ENCODE peak calls at places on chromosomes 5 and 9, in eight cellular contexts. N is HCT116; B is Calu3; K is B cell; U is cardiac muscle cell; H is NCI-H1694; E is activated T-helper 9 cell treated with anti-CD3 and anti-CD28 coated beads, Interleukin-2, amount 50 U/mL, for 16 hours; V is nucleus accumbens. G is an unnamed sample.

GRCh38 chr5:150434502-150434901 is 15.0 kb downstream of the RPS14 start:
- DNase-seq in V (no peak), E (no peak), H (no peak), K (no peak), B (no peak), U (no peak), N (no peak), G (no peak)

GRCh38 chr5:40405985-40406384 is 273.7 kb upstream of the PTGER4 start:
- DNase-seq in N (no peak), V (no peak), H (no peak), B (no peak), E (no peak), K (no peak), U (no peak), G (no peak)

GRCh38 chr5:151239237-151239861 is 13.6 kb upstream of the GM2A start:
- DNase-seq in N (peak; percentile 34), H (no peak), B (peak; percentile 53), V (peak; percentile 19), E (peak; percentile 44), K (peak; percentile 71), U (peak; percentile 85), G (peak; percentile 36)

GRCh38 chr5:144451187-144451973 is 280.7 kb downstream of the KCTD16 start:
- DNase-seq in U (no peak), N (no peak), H (no peak), K (no peak), B (no peak), E (no peak), V (no peak), G (no peak)

GRCh38 chr9:116190997-116191396 is 37.4 kb downstream of the PAPPA start:
- DNase-seq in V (no peak), N (no peak), H (no peak), U (no peak), K (no peak), B (no peak), E (no peak), G (no peak)

GRCh38 chr5:171721469-171721868 is 64.1 kb upstream of the SMIM23 start:
- DNase-seq in K (no peak), V (no peak), H (no peak), B (no peak), E (no peak), U (no peak), N (no peak), G (no peak)

GRCh38 chr9:113125636-113126035 is 25.2 kb upstream of the SLC31A2 start:
- DNase-seq in H (no peak), U (no peak), E (no peak), K (no peak), V (no peak), N (no peak), B (no peak), G (no peak)

GRCh38 chr5:112059601-112060135 is 302.7 kb upstream of the NREP start:
- DNase-seq in K (no peak), B (no peak), E (no peak), H (no peak), U (no peak), N (no peak), V (no peak), G (no peak)

GRCh38 chr5:65803699-65804426 is 81.9 kb downstream of the NLN start:
- DNase-seq in K (no peak), N (no peak), B (no peak), E (no peak), V (no peak), U (no peak), H (no peak), G (no peak)

GRCh38 chr5:53397845-53398244 is 82.6 kb upstream of the FST start:
- DNase-seq in H (no peak), N (peak; percentile 18), E (no peak), K (no peak), U (no peak), V (no peak), B (peak; percentile 77), G (no peak)

GRCh38 chr5:129099184-129099570 is 4.6 kb downstream of the ISOC1 start:
- DNase-seq in K (no peak), V (no peak), E (no peak), H (no peak), N (no peak), B (no peak), U (no peak), G (no peak)

GRCh38 chr9:34512131-34513078 is 10.4 kb downstream of the ENHO start:
- DNase-seq in N (no peak), U (peak; percentile 24), V (peak; percentile 33), K (no peak), B (no peak), E (no peak), H (no peak), G (no peak)

GRCh38 chr5:81785311-81785710 is 34.4 kb upstream of the SSBP2 start:
- DNase-seq in V (no peak), U (no peak), H (no peak), N (no peak), E (no peak), K (no peak), B (no peak), G (no peak)

GRCh38 chr9:126317513-126317912 is 9.1 kb upstream of the MVB12B start:
- DNase-seq in E (no peak), N (no peak), K (no peak), V (no peak), U (no peak), H (no peak), B (peak; percentile 34), G (no peak)

GRCh38 chr9:119963798-119964372 is 594.6 kb upstream of the BRINP1 start:
- DNase-seq in U (peak; percentile 71), N (peak; percentile 33), V (no peak), H (no peak), E (no peak), B (peak; percentile 45), K (no peak), G (no peak)

GRCh38 chr5:74145904-74146303 is 494.6 kb downstream of the ENC1 start:
- DNase-seq in H (no peak), B (no peak), V (no peak), E (no peak), N (no peak), U (no peak), K (no peak), G (no peak)

GRCh38 chr9:3980771-3981170 is 319.1 kb downstream of the GLIS3 start:
- DNase-seq in K (no peak), B (no peak), H (no peak), U (peak; percentile 21), N (no peak), V (peak; percentile 46), E (no peak), G (peak; percentile 49)

GRCh38 chr5:89028579-89029272 is 145.7 kb upstream of the MEF2C start:
- DNase-seq in V (no peak), B (no peak), H (no peak), K (no peak), E (no peak), N (peak; percentile 18), U (peak; percentile 11), G (no peak)

GRCh38 chr5:75727931-75728330 is 10.7 kb upstream of the POC5 start:
- DNase-seq in B (no peak), U (no peak), N (no peak), H (no peak), E (no peak), K (no peak), V (no peak), G (no peak)

GRCh38 chr5:146039420-146039819 is 66.0 kb downstream of the PLAC8L1 start:
- DNase-seq in U (no peak), H (no peak), E (no peak), K (no peak), V (no peak), N (no peak), B (no peak), G (no peak)

GRCh38 chr9:88741335-88741734 is 206.4 kb downstream of the NXNL2 start:
- DNase-seq in H (no peak), V (no peak), U (no peak), K (no peak), N (no peak), B (no peak), E (no peak), G (no peak)

GRCh38 chr5:112472614-112473013 is 53.5 kb upstream of the EPB41L4A start:
- DNase-seq in U (no peak), K (no peak), V (no peak), N (no peak), H (no peak), B (no peak), E (no peak), G (no peak)

GRCh38 chr9:129305246-129305645 is 127.2 kb upstream of the IER5L start:
- DNase-seq in H (no peak), B (no peak), N (no peak), U (no peak), K (no peak), V (no peak), E (no peak), G (no peak)

GRCh38 chr5:114255275-114255674 is 106.6 kb upstream of the KCNN2 start:
- DNase-seq in U (no peak), K (no peak), B (no peak), E (no peak), N (no peak), H (no peak), V (no peak), G (no peak)

GRCh38 chr9:105063665-105064247 is 135.8 kb upstream of the ABCA1 start:
- DNase-seq in V (peak; percentile 41), N (no peak), E (no peak), H (no peak), B (no peak), K (no peak), U (no peak), G (no peak)

GRCh38 chr5:140118294-140118936 is 4.5 kb downstream of the PURA start:
- DNase-seq in E (no peak), K (no peak), B (no peak), H (no peak), V (no peak), N (no peak), U (no peak), G (no peak)

GRCh38 chr5:35675392-35675791 is 57.7 kb downstream of the SPEF2 start:
- DNase-seq in H (no peak), V (no peak), U (no peak), E (no peak), N (no peak), K (no peak), B (no peak), G (no peak)

GRCh38 chr9:69027355-69028097 is 8.0 kb upstream of the FXN start:
- DNase-seq in E (no peak), H (peak; percentile 40), B (peak; percentile 33), U (peak; percentile 73), V (peak; percentile 28), K (peak; percentile 60), N (peak; percentile 65), G (peak; percentile 17)

GRCh38 chr9:96293481-96293880 is 8.5 kb downstream of the HSD17B3 start:
- DNase-seq in H (no peak), B (no peak), K (no peak), U (no peak), E (no peak), V (no peak), N (peak; percentile 10), G (no peak)

GRCh38 chr9:125460346-125460745 is 198.7 kb downstream of the GAPVD1 start:
- DNase-seq in V (no peak), E (no peak), N (no peak), U (no peak), B (no peak), K (no peak), H (no peak), G (no peak)

GRCh38 chr5:54480296-54480695 is 24.8 kb downstream of the HSPB3 start:
- DNase-seq in U (no peak), H (no peak), N (no peak), E (no peak), B (no peak), K (no peak), V (no peak), G (no peak)

GRCh38 chr9:4108708-4109444 is 191.0 kb downstream of the GLIS3 start:
- DNase-seq in N (no peak), E (no peak), V (no peak), U (no peak), K (no peak), B (no peak), H (no peak), G (peak; percentile 20)

GRCh38 chr9:97514531-97514930 is 13.1 kb downstream of the TMOD1 start:
- DNase-seq in E (no peak), H (no peak), B (no peak), U (no peak), V (no peak), N (no peak), K (no peak), G (no peak)

GRCh38 chr5:16902846-16903245 is 33.2 kb downstream of the MYO10 start:
- DNase-seq in N (no peak), K (no peak), V (no peak), B (no peak), E (no peak), U (peak; percentile 42), H (no peak), G (no peak)